ENCODE peak calls at places on chromosome 13, in seven cellular contexts. One of them, this sample, is unnamed.

GRCh38 chr13:37889102-37889501 is 19.5 kb upstream of the TRPC4 start:
- DNase-seq in stomach: no peak
- DNase-seq in SK-N-SH: no peak
- DNase-seq in spleen: no peak
- DNase-seq in vagina: no peak
- DNase-seq in HCT116: no peak
- DNase-seq in GM23338: no peak
- DNase-seq in this sample: no peak

GRCh38 chr13:95122063-95122462 is 179.2 kb downstream of the ABCC4 start:
- DNase-seq in stomach: no peak
- DNase-seq in SK-N-SH: no peak
- DNase-seq in spleen: no peak
- DNase-seq in vagina: no peak
- DNase-seq in HCT116: no peak
- DNase-seq in GM23338: no peak
- DNase-seq in this sample: no peak

GRCh38 chr13:48738261-48738755 is 84.6 kb downstream of the CYSLTR2 start:
- DNase-seq in stomach: no peak
- DNase-seq in SK-N-SH: no peak
- DNase-seq in spleen: no peak
- DNase-seq in vagina: no peak
- DNase-seq in HCT116: no peak
- DNase-seq in GM23338: no peak
- DNase-seq in this sample: no peak

GRCh38 chr13:110211046-110211445 is 95.9 kb downstream of the COL4A1 start:
- DNase-seq in stomach: no peak
- DNase-seq in SK-N-SH: no peak
- DNase-seq in spleen: no peak
- DNase-seq in vagina: no peak
- DNase-seq in HCT116: no peak
- DNase-seq in GM23338: no peak
- DNase-seq in this sample: no peak

GRCh38 chr13:37775871-37776270 is 93.7 kb downstream of the TRPC4 start:
- DNase-seq in stomach: no peak
- DNase-seq in SK-N-SH: no peak
- DNase-seq in spleen: no peak
- DNase-seq in vagina: no peak
- DNase-seq in HCT116: no peak
- DNase-seq in GM23338: no peak
- DNase-seq in this sample: no peak

GRCh38 chr13:78589206-78589605 is 14.1 kb downstream of the POU4F1 start:
- DNase-seq in stomach: no peak
- DNase-seq in SK-N-SH: no peak
- DNase-seq in spleen: no peak
- DNase-seq in vagina: no peak
- DNase-seq in HCT116: no peak
- DNase-seq in GM23338: peak
- DNase-seq in this sample: no peak

GRCh38 chr13:32804673-32805260 is 211.5 kb upstream of the KL start:
- DNase-seq in stomach: no peak
- DNase-seq in SK-N-SH: no peak
- DNase-seq in spleen: no peak
- DNase-seq in vagina: no peak
- DNase-seq in HCT116: no peak
- DNase-seq in GM23338: no peak
- DNase-seq in this sample: no peak

GRCh38 chr13:80132741-80133601 is 208.0 kb downstream of the SPRY2 start:
- DNase-seq in stomach: peak
- DNase-seq in SK-N-SH: peak
- DNase-seq in spleen: no peak
- DNase-seq in vagina: no peak
- DNase-seq in HCT116: no peak
- DNase-seq in GM23338: peak
- DNase-seq in this sample: peak

GRCh38 chr13:30125422-30126073 is 181.8 kb downstream of the KATNAL1 start:
- DNase-seq in stomach: peak
- DNase-seq in SK-N-SH: no peak
- DNase-seq in spleen: no peak
- DNase-seq in vagina: no peak
- DNase-seq in HCT116: no peak
- DNase-seq in GM23338: no peak
- DNase-seq in this sample: peak

GRCh38 chr13:44758595-44759221 is 182.6 kb upstream of the TSC22D1 start:
- DNase-seq in stomach: no peak
- DNase-seq in SK-N-SH: no peak
- DNase-seq in spleen: no peak
- DNase-seq in vagina: no peak
- DNase-seq in HCT116: no peak
- DNase-seq in GM23338: no peak
- DNase-seq in this sample: no peak

GRCh38 chr13:97339019-97339988 is 94.7 kb upstream of the RAP2A start:
- DNase-seq in stomach: peak
- DNase-seq in SK-N-SH: no peak
- DNase-seq in spleen: no peak
- DNase-seq in vagina: no peak
- DNase-seq in HCT116: no peak
- DNase-seq in GM23338: no peak
- DNase-seq in this sample: peak

GRCh38 chr13:114279770-114280169 is 1.6 kb upstream of the UPF3A start:
- DNase-seq in stomach: no peak
- DNase-seq in SK-N-SH: no peak
- DNase-seq in spleen: peak
- DNase-seq in vagina: no peak
- DNase-seq in HCT116: no peak
- DNase-seq in GM23338: no peak
- DNase-seq in this sample: no peak

GRCh38 chr13:70729369-70729768 is 621.1 kb upstream of the KLHL1 start:
- DNase-seq in stomach: no peak
- DNase-seq in SK-N-SH: no peak
- DNase-seq in spleen: no peak
- DNase-seq in vagina: no peak
- DNase-seq in HCT116: no peak
- DNase-seq in GM23338: no peak
- DNase-seq in this sample: no peak

GRCh38 chr13:46698015-46698414 is 98.9 kb downstream of the ESD start:
- DNase-seq in stomach: peak
- DNase-seq in SK-N-SH: no peak
- DNase-seq in spleen: no peak
- DNase-seq in vagina: no peak
- DNase-seq in HCT116: no peak
- DNase-seq in GM23338: no peak
- DNase-seq in this sample: peak

GRCh38 chr13:48769107-48769704 is 115.5 kb downstream of the CYSLTR2 start:
- DNase-seq in stomach: peak
- DNase-seq in SK-N-SH: peak
- DNase-seq in spleen: no peak
- DNase-seq in vagina: no peak
- DNase-seq in HCT116: peak
- DNase-seq in GM23338: peak
- DNase-seq in this sample: peak

GRCh38 chr13:45048890-45049407 is 59.6 kb downstream of the GPALPP1 start:
- DNase-seq in stomach: no peak
- DNase-seq in SK-N-SH: no peak
- DNase-seq in spleen: no peak
- DNase-seq in vagina: no peak
- DNase-seq in HCT116: no peak
- DNase-seq in GM23338: no peak
- DNase-seq in this sample: no peak

GRCh38 chr13:40148103-40148502 is 492.6 kb downstream of the COG6 start:
- DNase-seq in stomach: no peak
- DNase-seq in SK-N-SH: no peak
- DNase-seq in spleen: no peak
- DNase-seq in vagina: no peak
- DNase-seq in HCT116: no peak
- DNase-seq in GM23338: no peak
- DNase-seq in this sample: no peak

GRCh38 chr13:109383683-109384082 is 402.7 kb downstream of the IRS2 start:
- DNase-seq in stomach: no peak
- DNase-seq in SK-N-SH: no peak
- DNase-seq in spleen: no peak
- DNase-seq in vagina: no peak
- DNase-seq in HCT116: no peak
- DNase-seq in GM23338: no peak
- DNase-seq in this sample: no peak

GRCh38 chr13:73449258-73449657 is 390.5 kb downstream of the KLF5 start:
- DNase-seq in stomach: no peak
- DNase-seq in SK-N-SH: no peak
- DNase-seq in spleen: no peak
- DNase-seq in vagina: no peak
- DNase-seq in HCT116: no peak
- DNase-seq in GM23338: no peak
- DNase-seq in this sample: no peak

GRCh38 chr13:24221007-24221406 is 60.5 kb downstream of the SPATA13 start:
- DNase-seq in stomach: no peak
- DNase-seq in SK-N-SH: no peak
- DNase-seq in spleen: no peak
- DNase-seq in vagina: no peak
- DNase-seq in HCT116: no peak
- DNase-seq in GM23338: no peak
- DNase-seq in this sample: no peak
- TF ChIP-seq POLR2AphosphoS5 in stomach: no peak
- TF ChIP-seq POLR2AphosphoS5 in SK-N-SH: no peak
- TF ChIP-seq POLR2AphosphoS5 in spleen: no peak
- TF ChIP-seq POLR2AphosphoS5 in vagina: no peak
- TF ChIP-seq POLR2AphosphoS5 in HCT116: no peak
- TF ChIP-seq POLR2AphosphoS5 in GM23338: no peak
- TF ChIP-seq POLR2AphosphoS5 in this sample: no peak

GRCh38 chr13:67771106-67771505 is 541.0 kb upstream of the PCDH9 start:
- DNase-seq in stomach: no peak
- DNase-seq in SK-N-SH: peak
- DNase-seq in spleen: no peak
- DNase-seq in vagina: no peak
- DNase-seq in HCT116: no peak
- DNase-seq in GM23338: no peak
- DNase-seq in this sample: no peak
- TF ChIP-seq POLR2AphosphoS5 in stomach: no peak
- TF ChIP-seq POLR2AphosphoS5 in SK-N-SH: no peak
- TF ChIP-seq POLR2AphosphoS5 in spleen: no peak
- TF ChIP-seq POLR2AphosphoS5 in vagina: no peak
- TF ChIP-seq POLR2AphosphoS5 in HCT116: no peak
- TF ChIP-seq POLR2AphosphoS5 in GM23338: no peak
- TF ChIP-seq POLR2AphosphoS5 in this sample: no peak

GRCh38 chr13:34161829-34162544 is 344.0 kb downstream of the RFC3 start:
- DNase-seq in stomach: no peak
- DNase-seq in SK-N-SH: no peak
- DNase-seq in spleen: no peak
- DNase-seq in vagina: no peak
- DNase-seq in HCT116: no peak
- DNase-seq in GM23338: no peak
- DNase-seq in this sample: no peak
- TF ChIP-seq POLR2AphosphoS5 in stomach: peak
- TF ChIP-seq POLR2AphosphoS5 in SK-N-SH: no peak
- TF ChIP-seq POLR2AphosphoS5 in spleen: no peak
- TF ChIP-seq POLR2AphosphoS5 in vagina: peak
- TF ChIP-seq POLR2AphosphoS5 in HCT116: no peak
- TF ChIP-seq POLR2AphosphoS5 in GM23338: no peak
- TF ChIP-seq POLR2AphosphoS5 in this sample: peak

DNA sequence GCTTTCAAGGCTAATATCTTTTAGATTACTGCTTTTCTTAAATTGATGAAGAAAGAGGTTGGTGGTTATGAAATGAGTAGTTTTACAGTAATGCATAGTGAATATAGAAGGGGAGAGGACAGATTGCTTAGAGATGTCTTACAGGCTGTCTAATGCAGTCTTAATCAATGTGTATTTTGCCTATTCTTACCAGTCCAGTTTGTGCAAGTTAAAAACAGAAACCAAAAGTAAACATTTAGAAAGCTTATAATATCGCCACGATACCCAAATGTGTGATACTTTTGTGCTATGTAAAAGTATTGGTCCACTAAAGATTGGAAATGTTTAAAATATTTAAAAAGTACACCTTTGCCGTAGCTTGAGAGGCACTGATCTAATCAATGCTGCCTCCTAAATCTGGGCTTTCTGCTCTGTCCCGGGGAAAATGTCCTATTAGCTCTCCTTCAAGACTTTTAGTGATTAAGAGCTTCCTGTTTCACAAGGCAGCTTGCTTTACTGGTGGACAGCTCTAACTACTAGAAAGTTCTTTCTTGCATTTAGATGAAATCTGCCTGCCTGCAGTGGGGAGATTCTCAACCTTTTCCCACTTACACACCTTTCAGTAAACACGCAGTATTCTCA is 64.7 kb downstream of the DNAJC15 start:
- DNase-seq in stomach: no peak
- DNase-seq in SK-N-SH: no peak
- DNase-seq in spleen: no peak
- DNase-seq in vagina: no peak
- DNase-seq in HCT116: no peak
- DNase-seq in GM23338: no peak
- DNase-seq in this sample: no peak
- TF ChIP-seq POLR2AphosphoS5 in stomach: no peak
- TF ChIP-seq POLR2AphosphoS5 in SK-N-SH: no peak
- TF ChIP-seq POLR2AphosphoS5 in spleen: no peak
- TF ChIP-seq POLR2AphosphoS5 in vagina: peak
- TF ChIP-seq POLR2AphosphoS5 in HCT116: no peak
- TF ChIP-seq POLR2AphosphoS5 in GM23338: no peak
- TF ChIP-seq POLR2AphosphoS5 in this sample: no peak

DNA sequence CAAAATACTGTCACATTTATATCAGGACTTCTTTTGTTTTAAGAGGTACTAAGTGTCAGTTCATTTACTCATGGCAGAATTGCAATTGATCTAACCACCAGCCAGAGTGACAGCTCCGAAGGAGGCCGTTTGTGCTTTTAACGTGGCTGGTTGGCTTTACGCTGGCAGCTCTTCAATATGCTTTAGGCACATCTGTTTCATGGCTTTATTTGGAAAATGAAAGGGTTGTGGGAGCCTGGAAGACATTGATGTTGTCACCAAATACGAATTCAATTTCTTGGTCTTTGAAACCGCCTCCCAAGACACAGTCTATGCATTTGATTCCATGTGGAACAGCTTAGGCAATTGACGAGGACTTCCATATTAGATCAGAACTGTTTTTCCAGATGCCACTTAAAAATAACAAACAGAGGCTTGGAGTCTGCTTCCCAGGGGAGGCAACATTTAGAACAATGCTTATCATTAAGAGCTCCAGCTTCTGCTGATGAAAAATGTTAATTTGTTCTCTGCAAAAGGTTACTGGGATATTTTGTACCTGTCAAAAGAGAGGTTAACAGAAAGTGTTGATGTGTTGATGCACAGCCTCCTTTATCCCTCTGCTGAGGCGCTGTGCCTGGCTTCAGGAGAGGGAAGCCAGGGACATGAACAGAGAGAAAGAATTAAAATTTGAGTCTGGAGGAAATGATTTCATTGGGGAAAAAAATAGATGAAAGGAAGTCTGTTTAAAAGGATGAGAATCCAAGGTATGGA is 64.0 kb upstream of the TNFRSF19 start:
- DNase-seq in stomach: no peak
- DNase-seq in SK-N-SH: peak
- DNase-seq in spleen: no peak
- DNase-seq in vagina: no peak
- DNase-seq in HCT116: no peak
- DNase-seq in GM23338: no peak
- DNase-seq in this sample: no peak
- TF ChIP-seq POLR2AphosphoS5 in stomach: no peak
- TF ChIP-seq POLR2AphosphoS5 in SK-N-SH: no peak
- TF ChIP-seq POLR2AphosphoS5 in spleen: no peak
- TF ChIP-seq POLR2AphosphoS5 in vagina: no peak
- TF ChIP-seq POLR2AphosphoS5 in HCT116: no peak
- TF ChIP-seq POLR2AphosphoS5 in GM23338: no peak
- TF ChIP-seq POLR2AphosphoS5 in this sample: no peak

This sample was measured in sigmoid colon.